ENCODE peak calls at places on chromosomes 6 and 20, in nine cellular contexts. A is adrenal gland, D is stomach, R is IMR-90, I is Peyer's patch, H is transverse colon, J is uterus, Z is sigmoid colon, S is A549. M is an unnamed sample. For H3K4me1, the result is how much of the 10 kb centered on the place peaks cover.

GRCh38 chr6:87376643-87377042 is 31.1 kb upstream of the CFAP206 start:
- DNase-seq in I (no peak), A (no peak), H (no peak), Z (no peak), D (no peak), S (no peak), R (no peak), J (no peak), M (no peak)

GRCh38 chr6:85436408-85436807 is 13.5 kb upstream of the NT5E start:
- DNase-seq in S (no peak), H (no peak), A (no peak), D (no peak), J (no peak), Z (no peak), R (peak), I (no peak), M (no peak)

GRCh38 chr6:69865126-69865525 is 1.2 kb upstream of the COL19A1 start:
- DNase-seq in S (no peak), D (no peak), H (no peak), Z (no peak), I (no peak), R (peak), J (no peak), A (no peak), M (no peak)

GRCh38 chr20:645318-646106 is 7.5 kb downstream of the SRXN1 start:
- DNase-seq in Z (no peak), R (peak), I (peak), D (peak), H (peak), S (peak), A (peak), J (peak), M (peak)

GRCh38 chr6:78942451-78942850 is 75.1 kb downstream of the IRAK1BP1 start:
- DNase-seq in R (peak), D (no peak), Z (no peak), J (no peak), I (no peak), H (no peak), S (no peak), A (no peak), M (no peak)

GRCh38 chr6:105871542-105871941 is 214.6 kb upstream of the PRDM1 start:
- DNase-seq in H (no peak), A (no peak), J (no peak), R (no peak), I (no peak), D (no peak), Z (no peak), S (no peak), M (no peak)

GRCh38 chr20:41179961-41180360 is 42.6 kb downstream of the PLCG1 start:
- DNase-seq in Z (no peak), S (no peak), D (no peak), I (no peak), J (peak), H (no peak), R (no peak), A (no peak), M (no peak)

GRCh38 chr20:19015326-19015725 is 197.1 kb upstream of the SLC24A3 start:
- DNase-seq in S (no peak), H (no peak), D (no peak), I (no peak), A (peak), Z (peak), J (peak), R (no peak), M (no peak)

GRCh38 chr6:90610291-90610670 is 23.4 kb upstream of the MAP3K7 start:
- DNase-seq in R (no peak), A (no peak), J (no peak), I (no peak), H (no peak), S (no peak), Z (no peak), D (no peak), M (no peak)

GRCh38 chr20:20666359-20666758 is 46.1 kb downstream of the RALGAPA2 start:
- DNase-seq in H (no peak), I (no peak), D (no peak), A (no peak), S (no peak), R (no peak), J (no peak), Z (no peak), M (no peak)

GRCh38 chr20:41261790-41262717 is 55.5 kb downstream of the ZHX3 start:
- DNase-seq in H (no peak), J (no peak), R (peak), D (no peak), I (no peak), Z (no peak), A (no peak), S (no peak), M (no peak)

GRCh38 chr6:80003841-80004198 is 629 bp upstream of the TTK start:
- DNase-seq in H (peak), D (no peak), J (no peak), A (no peak), R (no peak), S (no peak), I (peak), Z (peak), M (no peak)

GRCh38 chr20:35821807-35822242 is 50.0 kb downstream of the PHF20 start:
- DNase-seq in J (no peak), H (no peak), R (peak), Z (no peak), I (no peak), D (no peak), A (no peak), S (peak), M (no peak)

GRCh38 chr6:144478487-144478886 is 193.4 kb downstream of the UTRN start:
- DNase-seq in S (no peak), J (peak), I (no peak), R (no peak), Z (no peak), A (no peak), H (no peak), D (no peak), M (peak)

GRCh38 chr6:132789398-132789780 is 9.0 kb downstream of the SLC18B1 start:
- DNase-seq in Z (no peak), J (no peak), H (no peak), I (no peak), R (no peak), D (no peak), A (no peak), S (no peak), M (no peak)

GRCh38 chr20:63267681-63268080 is 4.9 kb upstream of the ARFGAP1 start:
- DNase-seq in D (no peak), Z (no peak), S (no peak), H (no peak), I (no peak), R (no peak), A (no peak), J (no peak), M (no peak)

GRCh38 chr6:167793421-167793820 is 33.3 kb upstream of the AFDN start:
- DNase-seq in I (no peak), R (no peak), S (no peak), Z (no peak), A (no peak), D (no peak), J (no peak), H (peak), M (no peak)

GRCh38 chr6:38162493-38163185 is 343.1 kb downstream of the ZFAND3 start:
- DNase-seq in A (no peak), R (no peak), J (no peak), I (peak), S (no peak), Z (no peak), D (no peak), H (no peak), M (no peak)

GRCh38 chr20:58209652-58210397 is 18.6 kb downstream of the ANKRD60 start:
- DNase-seq in J (peak), A (peak), D (peak), R (peak), S (peak), Z (peak), H (peak), I (peak), M (peak)

GRCh38 chr20:62030357-62030756 is 35.3 kb downstream of the TAF4 start:
- DNase-seq in S (no peak), R (no peak), Z (no peak), J (no peak), I (no peak), A (no peak), D (no peak), H (no peak), M (peak)

GRCh38 chr6:110953633-110954303 is 4.7 kb upstream of the GTF3C6 start:
- DNase-seq in A (no peak), I (no peak), H (no peak), S (no peak), J (no peak), D (no peak), R (no peak), Z (no peak), M (no peak)

GRCh38 chr20:60054716-60055371 is 96.6 kb downstream of the CDH26 start:
- DNase-seq in H (no peak), R (no peak), Z (peak), D (no peak), A (no peak), S (no peak), I (no peak), J (no peak), M (no peak)

GRCh38 chr6:145842693-145843546 is 28.3 kb upstream of the FBXO30 start:
- DNase-seq in I (no peak), Z (no peak), H (no peak), D (no peak), J (no peak), S (no peak), A (no peak), R (peak), M (no peak)

GRCh38 chr6:32868257-32868788 is 14.3 kb downstream of the PSMB9 start:
- DNase-seq in J (peak), D (peak), R (peak), I (peak), S (peak), Z (peak), H (peak), A (peak), M (peak)

GRCh38 chr20:43716757-43717615 is 9.8 kb downstream of the GTSF1L start:
- DNase-seq in H (no peak), S (no peak), R (no peak), A (no peak), D (no peak), Z (no peak), I (no peak), J (no peak), M (no peak)
- TF ChIP-seq POLR2A in H (no peak), S (no peak), R (no peak), A (no peak), D (no peak), Z (no peak), I (no peak), J (no peak), M (no peak)

DNA sequence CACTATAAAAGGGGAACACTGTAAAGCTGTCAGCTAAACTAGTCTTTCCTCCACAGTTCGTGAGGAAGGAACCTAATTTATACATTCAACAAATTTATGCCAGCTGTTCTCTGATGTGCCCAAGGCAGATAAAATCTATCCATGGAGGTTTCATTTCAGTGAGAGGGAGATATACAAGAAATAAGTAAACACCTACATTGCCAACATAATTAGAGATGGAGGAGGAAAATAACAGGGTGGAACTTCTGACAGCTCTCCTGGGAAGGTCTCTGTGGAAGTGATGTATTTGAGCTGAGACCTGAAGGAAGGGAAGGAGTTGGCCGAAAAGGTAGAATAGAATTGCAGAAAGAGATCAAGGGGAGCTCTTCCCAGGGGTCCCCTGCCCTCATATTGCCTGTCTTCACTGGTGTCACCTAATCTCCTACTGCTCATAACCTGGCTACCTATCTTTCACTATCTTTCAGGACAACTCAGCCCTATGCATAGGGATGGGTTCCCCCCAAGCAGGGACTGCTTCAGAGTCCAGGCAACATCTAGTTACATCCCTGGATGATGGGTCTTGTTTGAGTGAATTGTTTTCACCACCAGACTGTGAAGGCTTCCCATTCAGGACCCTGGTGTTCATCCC is 1.0 kb upstream of the HECA start:
- DNase-seq in J (no peak), A (no peak), I (no peak), D (no peak), R (no peak), S (no peak), H (no peak), Z (no peak), M (no peak)
- H3K4me1 ChIP-seq in J (under half), A (under half), I (under half), D (half or more), R (under half), S (under half), H (under half), Z (under half), M (under half)

GRCh38 chr6:83065511-83066192 is at the start of gene UBE3D:
- DNase-seq in D (peak), S (peak), R (peak), H (peak), I (peak), A (peak), J (peak), Z (peak), M (peak)

GRCh38 chr6:83068628-83069027 is 1.2 kb downstream of the DOP1A start:
- DNase-seq in A (no peak), R (no peak), S (no peak), I (no peak), D (no peak), H (no peak), Z (no peak), J (no peak), M (no peak)

GRCh38 chr6:83071023-83071422 is 3.6 kb downstream of the DOP1A start:
- DNase-seq in H (no peak), I (no peak), Z (no peak), S (no peak), J (no peak), D (no peak), R (no peak), A (no peak), M (no peak)

GRCh38 chr6:83069633-83070032 is 2.2 kb downstream of the DOP1A start:
- DNase-seq in H (no peak), A (no peak), R (no peak), S (no peak), I (no peak), D (no peak), Z (no peak), J (no peak), M (no peak)

DNA sequence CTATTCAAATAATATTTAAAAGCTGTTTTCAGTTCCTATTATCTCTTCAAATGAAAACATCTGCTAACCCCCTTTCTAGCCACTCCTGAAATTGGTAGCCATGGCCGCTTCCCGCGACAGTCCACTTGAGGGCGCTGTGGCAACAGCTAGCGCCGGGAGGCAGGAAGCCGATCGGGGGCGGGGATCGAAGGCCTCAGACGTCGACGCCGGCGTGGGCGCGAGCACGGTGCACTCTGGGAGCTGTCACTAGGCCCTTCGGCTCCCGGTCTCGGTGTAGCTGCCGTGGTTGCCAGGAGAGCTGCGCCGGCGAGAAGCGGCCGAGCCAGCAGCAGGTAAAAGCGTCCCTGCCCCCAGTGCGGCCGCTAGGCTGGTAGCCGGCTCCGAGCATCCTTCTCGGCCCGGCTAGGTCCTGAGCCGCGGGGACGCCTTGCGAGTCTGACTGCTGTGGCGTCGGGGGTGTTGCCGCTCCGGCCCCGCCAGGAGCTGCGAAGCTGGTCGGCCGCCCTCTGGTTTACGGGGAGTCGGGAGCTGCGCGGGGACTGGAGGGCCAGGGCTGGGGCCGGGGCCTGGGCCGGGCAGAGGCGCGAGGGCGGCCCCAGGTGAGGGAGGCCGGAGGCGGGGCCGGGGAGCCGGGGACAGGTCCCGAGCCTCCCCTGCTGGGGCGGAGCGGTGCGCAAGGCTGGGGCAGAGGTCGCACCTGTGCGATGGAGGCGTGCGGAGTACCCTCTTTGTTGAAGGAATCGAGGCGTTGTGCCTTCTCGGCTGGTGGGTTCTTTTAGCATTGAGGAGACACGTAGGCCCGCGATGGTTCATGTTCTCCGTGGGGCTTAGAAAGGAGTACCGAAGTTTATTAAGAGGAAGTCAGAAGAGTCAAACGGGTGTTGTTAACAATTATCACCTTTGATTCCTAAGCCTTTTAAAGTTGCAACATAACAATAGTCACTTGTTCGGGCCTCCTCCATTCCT is at the start of gene DOP1A:
- DNase-seq in H (peak), S (peak), Z (peak), D (peak), R (peak), J (peak), A (peak), I (peak), M (peak)
- TF ChIP-seq POLR2A in H (peak), S (peak), Z (no peak), D (no peak), R (peak), J (peak), A (peak), I (peak), M (peak)

GRCh38 chr6:113683968-113684367 is 173.2 kb upstream of the MARCKS start:
- DNase-seq in D (no peak), J (no peak), A (no peak), I (no peak), R (no peak), H (no peak), Z (no peak), S (no peak), M (no peak)
- H3K4me1 ChIP-seq in D (under half), J (under half), A (under half), I (under half), R (under half), H (under half), Z (under half), S (under half), M (under half)

DNA sequence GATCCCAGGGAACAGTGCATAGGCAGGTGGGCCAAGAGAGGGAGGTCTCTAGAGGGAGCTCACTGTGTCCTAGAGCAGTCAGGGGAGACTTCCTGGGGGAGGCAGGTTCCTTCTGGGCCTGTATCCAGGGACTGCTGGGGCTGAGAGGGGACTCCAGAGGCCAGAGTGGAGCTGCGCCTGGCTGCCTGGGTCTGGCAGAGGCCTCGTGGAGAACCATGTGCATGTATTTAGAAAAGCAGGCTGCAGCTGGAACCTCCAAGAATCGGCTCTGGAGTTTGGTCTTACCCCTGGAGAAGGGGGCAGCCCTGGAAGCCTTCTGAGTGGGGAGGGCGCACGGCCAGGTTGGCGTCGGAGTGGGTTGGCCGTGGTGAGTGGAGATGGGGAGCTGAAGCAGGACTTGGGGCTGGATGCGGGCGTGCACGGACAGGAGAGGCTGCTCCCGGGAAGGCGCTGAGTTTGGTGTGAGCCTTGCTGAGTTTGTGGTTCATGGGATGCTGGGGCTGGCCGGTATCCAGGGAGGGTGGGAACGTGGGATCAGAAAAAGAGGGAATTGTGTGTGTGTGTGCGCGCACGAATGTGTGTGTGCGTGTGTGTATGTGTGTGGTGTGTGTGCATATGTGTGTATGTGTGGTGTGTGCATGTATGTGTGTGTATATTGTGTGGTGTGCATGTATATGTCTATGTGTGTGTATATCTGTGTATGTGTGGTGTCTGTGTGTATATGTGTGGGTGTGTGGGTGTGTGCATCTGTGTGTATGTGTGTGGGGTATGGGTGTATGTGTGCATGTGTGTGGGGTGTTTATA is 10.8 kb downstream of the VSTM2L start:
- DNase-seq in R (no peak), I (no peak), A (no peak), J (peak), S (no peak), Z (no peak), H (no peak), D (no peak), M (no peak)
- TF ChIP-seq POLR2A in R (no peak), I (no peak), A (no peak), J (no peak), S (no peak), Z (no peak), H (no peak), D (no peak), M (no peak)

GRCh38 chr6:118507636-118508035 is 40.5 kb upstream of the PLN start:
- DNase-seq in I (no peak), R (no peak), A (no peak), D (no peak), S (no peak), J (no peak), Z (no peak), H (no peak), M (no peak)
- H3K4me1 ChIP-seq in I (under half), R (under half), A (under half), D (under half), S (under half), J (under half), Z (under half), H (under half), M (under half)

DNA sequence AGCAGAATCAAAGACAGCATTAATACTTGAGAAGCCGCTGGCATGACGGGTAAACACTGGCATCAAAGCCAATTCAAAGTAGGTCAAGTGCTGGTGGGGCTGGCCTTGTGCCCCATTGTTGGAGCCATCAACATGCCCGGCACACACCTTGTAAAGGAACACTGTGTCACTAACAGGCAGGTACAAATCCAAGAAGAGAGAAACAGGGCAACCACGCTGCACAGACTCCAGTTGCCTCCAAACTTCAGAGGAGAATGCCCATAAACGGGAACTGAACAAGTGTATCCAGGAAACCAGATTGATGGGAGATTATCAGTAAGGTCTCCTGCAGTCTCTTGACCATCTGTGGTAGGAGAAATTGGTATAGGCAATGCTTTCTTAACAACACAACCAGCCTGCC is 127.0 kb upstream of the STXBP5 start:
- DNase-seq in Z (no peak), H (no peak), I (no peak), R (no peak), D (peak), A (no peak), S (no peak), J (no peak), M (peak)
- TF ChIP-seq POLR2A in Z (no peak), H (no peak), I (no peak), R (no peak), D (no peak), A (no peak), S (no peak), J (no peak), M (no peak)

M was measured in heart left ventricle.